ENCODE peak calls at places on chromosomes 4 and X, in eight cellular contexts. S is prostate gland, M is gastrocnemius medialis, Y is tibial artery, A is cardiac muscle cell, P is Peyer's patch, C is colonic mucosa, K is A549. W is an unnamed sample. For H3K4me1, the result is how much of the 10 kb centered on the place peaks cover.

GRCh38 chrX:24963823-24964222 is 51.9 kb downstream of the ARX start:
- DNase-seq in S (no peak), M (no peak), Y (no peak), A (no peak), P (no peak), C (no peak), K (no peak), W (no peak)

GRCh38 chrX:101744085-101744484 is 84.4 kb upstream of the ARMCX2 start:
- DNase-seq in S (no peak), M (no peak), Y (peak), A (peak), P (no peak), C (no peak), K (no peak), W (no peak)

GRCh38 chrX:71928856-71929255 is 18.2 kb downstream of the NHSL2 start:
- DNase-seq in S (no peak), M (no peak), Y (no peak), A (no peak), P (no peak), C (no peak), K (no peak), W (no peak)

GRCh38 chr4:138611721-138612120 is 369.6 kb upstream of the SLC7A11 start:
- DNase-seq in S (no peak), M (no peak), Y (no peak), A (no peak), P (no peak), C (no peak), K (no peak), W (no peak)

GRCh38 chrX:75337525-75337924 is 63.6 kb downstream of the UPRT start:
- DNase-seq in S (no peak), M (no peak), Y (no peak), A (no peak), P (no peak), C (no peak), K (no peak), W (no peak)

GRCh38 chrX:54043696-54044125 is 562 bp downstream of the PHF8 start:
- DNase-seq in S (peak), M (peak), Y (peak), A (no peak), P (peak), C (peak), K (no peak), W (peak)

GRCh38 chrX:24448762-24449161 is 16.3 kb upstream of the PDK3 start:
- DNase-seq in S (no peak), M (no peak), Y (no peak), A (no peak), P (no peak), C (no peak), K (no peak), W (no peak)

GRCh38 chr4:40099010-40099409 is 42.4 kb downstream of the N4BP2 start:
- DNase-seq in S (no peak), M (no peak), Y (no peak), A (peak), P (no peak), C (no peak), K (no peak), W (no peak)

GRCh38 chr4:30865676-30866075 is 145.5 kb downstream of the PCDH7 start:
- DNase-seq in S (no peak), M (no peak), Y (no peak), A (no peak), P (no peak), C (no peak), K (no peak), W (no peak)

GRCh38 chrX:124502144-124502543 is 155.8 kb downstream of the SH2D1A start:
- DNase-seq in S (no peak), M (no peak), Y (no peak), A (no peak), P (no peak), C (no peak), K (no peak), W (no peak)

GRCh38 chr4:23788460-23788859 is 101.4 kb downstream of the PPARGC1A start:
- DNase-seq in S (no peak), M (no peak), Y (no peak), A (peak), P (peak), C (no peak), K (no peak), W (no peak)

GRCh38 chr4:37531156-37531555 is 155.0 kb downstream of the RELL1 start:
- DNase-seq in S (no peak), M (no peak), Y (no peak), A (no peak), P (no peak), C (no peak), K (no peak), W (no peak)

GRCh38 chrX:22527302-22527701 is 254.6 kb downstream of the CBLL2 start:
- DNase-seq in S (no peak), M (no peak), Y (no peak), A (no peak), P (no peak), C (no peak), K (no peak), W (no peak)
- H3K4me3 ChIP-seq in S (no peak), M (no peak), Y (no peak), A (no peak), P (no peak), C (no peak), K (no peak), W (no peak)

GRCh38 chr4:169260217-169260866 is 10.4 kb downstream of the SH3RF1 start:
- DNase-seq in S (no peak), M (no peak), Y (no peak), A (no peak), P (no peak), C (no peak), K (no peak), W (no peak)
- H3K4me1 ChIP-seq in S (under half), M (under half), Y (half or more), A (under half), P (under half), C (under half), K (half or more), W (half or more)

GRCh38 chr4:115851918-115852766 is 738.7 kb upstream of the NDST4 start:
- DNase-seq in S (peak), M (no peak), Y (peak), A (no peak), P (peak), C (peak), K (peak), W (peak)
- TF ChIP-seq CTCF in S (peak), M (no peak), Y (no peak), A (no peak), P (peak), C (no peak), K (peak), W (peak)

GRCh38 chr4:155759372-155760252 is 791 bp downstream of the GUCY1B1 start:
- DNase-seq in S (no peak), M (no peak), Y (peak), A (peak), P (peak), C (peak), K (peak), W (no peak)
- H3K4me3 ChIP-seq in S (peak), M (peak), Y (peak), A (peak), P (peak), C (peak), K (peak), W (no peak)

DNA sequence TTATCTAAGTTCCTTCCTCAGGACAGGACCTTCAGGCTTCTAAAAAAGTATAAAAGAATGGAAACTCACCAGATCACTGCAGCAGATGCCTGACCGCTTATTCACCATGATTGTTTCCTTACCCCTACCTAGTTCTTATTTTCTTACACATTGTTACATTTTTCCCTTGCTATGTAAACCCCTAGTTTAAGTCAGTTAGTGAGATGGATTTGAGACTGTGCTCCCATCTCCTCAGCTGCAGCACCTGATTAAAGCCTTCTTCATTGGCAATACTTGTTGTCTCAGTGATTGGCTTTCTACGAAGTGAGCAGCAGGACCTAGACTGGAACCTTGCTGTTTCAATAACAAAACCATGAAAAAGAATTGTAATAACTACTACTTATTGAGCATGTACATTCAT is 4.7 kb downstream of the SPARCL1 start:
- DNase-seq in S (no peak), M (no peak), Y (no peak), A (no peak), P (no peak), C (no peak), K (no peak), W (no peak)
- H3K4me1 ChIP-seq in S (under half), M (under half), Y (half or more), A (under half), P (under half), C (under half), K (under half), W (under half)

GRCh38 chr4:102825261-102826071 is 1.9 kb downstream of the UBE2D3 start:
- DNase-seq in S (peak), M (peak), Y (peak), A (peak), P (no peak), C (peak), K (peak), W (no peak)

GRCh38 chr4:102828497-102828808 is 1.1 kb upstream of the UBE2D3 start:
- DNase-seq in S (no peak), M (no peak), Y (no peak), A (no peak), P (no peak), C (no peak), K (no peak), W (no peak)

GRCh38 chr4:102827674-102828496 is 534 bp upstream of the UBE2D3 start:
- DNase-seq in S (peak), M (peak), Y (peak), A (peak), P (peak), C (peak), K (peak), W (peak)

GRCh38 chr4:102826105-102826889 is 1.1 kb downstream of the UBE2D3 start:
- DNase-seq in S (no peak), M (no peak), Y (no peak), A (no peak), P (no peak), C (no peak), K (no peak), W (no peak)

GRCh38 chr4:102826890-102827673 is at the start of gene UBE2D3:
- DNase-seq in S (peak), M (peak), Y (peak), A (peak), P (peak), C (peak), K (peak), W (peak)
- TF ChIP-seq CTCF in S (peak), M (peak), Y (no peak), A (peak), P (no peak), C (no peak), K (no peak), W (no peak)

DNA sequence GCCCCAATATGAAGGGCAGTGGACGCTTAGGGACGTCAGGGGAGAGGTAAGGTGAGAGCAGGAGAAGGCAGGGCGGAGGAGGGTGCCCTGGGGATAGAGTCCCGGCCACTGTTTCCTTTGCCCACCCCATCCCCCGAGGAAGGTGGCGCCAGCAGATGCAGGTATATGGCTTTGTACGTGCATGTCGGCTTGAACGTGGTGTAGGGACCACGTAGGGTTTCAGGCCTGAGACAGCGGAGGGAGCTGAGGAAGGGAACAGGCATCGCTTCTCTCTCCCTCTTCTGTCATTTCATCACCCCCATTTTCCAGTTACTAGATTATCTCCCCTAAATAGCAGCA is 97.9 kb downstream of the PHKA2 start:
- DNase-seq in S (no peak), M (no peak), Y (no peak), A (no peak), P (no peak), C (no peak), K (no peak), W (peak)
- H3K4me3 ChIP-seq in S (peak), M (peak), Y (peak), A (peak), P (peak), C (peak), K (peak), W (peak)

GRCh38 chrX:73839152-73839551 is 276.2 kb downstream of the CHIC1 start:
- DNase-seq in S (no peak), M (no peak), Y (no peak), A (no peak), P (no peak), C (no peak), K (no peak), W (no peak)
- H3K4me1 ChIP-seq in S (under half), M (under half), Y (under half), A (under half), P (under half), C (under half), K (under half), W (under half)

GRCh38 chrX:87005183-87005582 is 512.4 kb upstream of the KLHL4 start:
- DNase-seq in S (no peak), M (no peak), Y (no peak), A (no peak), P (no peak), C (no peak), K (no peak), W (no peak)
- TF ChIP-seq CTCF in S (no peak), M (no peak), Y (no peak), A (no peak), P (no peak), C (no peak), K (no peak), W (no peak)

GRCh38 chr4:5033266-5033945 is 14.1 kb upstream of the CYTL1 start:
- DNase-seq in S (no peak), M (no peak), Y (peak), A (peak), P (no peak), C (no peak), K (no peak), W (no peak)
- H3K4me3 ChIP-seq in S (no peak), M (no peak), Y (no peak), A (no peak), P (no peak), C (no peak), K (no peak), W (no peak)